ENCODE peak calls at places on chromosome 19, in seven cellular contexts. F, J, L, Z, O, R and K are unnamed samples.

GRCh38 chr19:36573948-36574726 is 1.0 kb upstream of the ZNF529 start:
- DNase-seq in F (no peak), J (no peak), L (no peak), Z (peak), O (peak), R (no peak), K (no peak)

GRCh38 chr19:14385492-14385891 is 4.2 kb downstream of the ADGRE5 start:
- DNase-seq in F (no peak), J (no peak), L (no peak), Z (no peak), O (no peak), R (no peak), K (peak)

GRCh38 chr19:7883796-7884570 is 4.3 kb upstream of the LRRC8E start:
- DNase-seq in F (no peak), J (no peak), L (no peak), Z (no peak), O (no peak), R (no peak), K (no peak)

GRCh38 chr19:719081-719512 is 10.4 kb downstream of the PALM start:
- DNase-seq in F (peak), J (peak), L (no peak), Z (peak), O (no peak), R (no peak), K (peak)

GRCh38 chr19:33290082-33290815 is 12.1 kb downstream of the CEBPA start:
- DNase-seq in F (no peak), J (no peak), L (no peak), Z (no peak), O (no peak), R (no peak), K (no peak)

GRCh38 chr19:2771786-2772674 is 11.0 kb downstream of the SGTA start:
- DNase-seq in F (no peak), J (no peak), L (no peak), Z (no peak), O (no peak), R (peak), K (no peak)

GRCh38 chr19:55156202-55157063 is 1.1 kb downstream of the TNNI3 start:
- DNase-seq in F (no peak), J (no peak), L (peak), Z (peak), O (peak), R (no peak), K (no peak)

GRCh38 chr19:34145741-34146202 is 26.5 kb upstream of the LSM14A start:
- DNase-seq in F (no peak), J (peak), L (peak), Z (peak), O (peak), R (no peak), K (no peak)

GRCh38 chr19:38837656-38838121 is 6.1 kb upstream of the ECH1 start:
- DNase-seq in F (no peak), J (no peak), L (no peak), Z (no peak), O (peak), R (no peak), K (no peak)

GRCh38 chr19:6318772-6319171 is 14.6 kb downstream of the ACER1 start:
- DNase-seq in F (no peak), J (no peak), L (no peak), Z (no peak), O (no peak), R (no peak), K (no peak)

GRCh38 chr19:7859766-7860165 is 14.4 kb downstream of the PRR36 start:
- DNase-seq in F (no peak), J (no peak), L (no peak), Z (no peak), O (no peak), R (no peak), K (no peak)

GRCh38 chr19:6242677-6243076 is 37.1 kb downstream of the MLLT1 start:
- DNase-seq in F (peak), J (no peak), L (no peak), Z (no peak), O (no peak), R (no peak), K (no peak)

GRCh38 chr19:35501684-35502083 is 11.4 kb upstream of the KRTDAP start:
- DNase-seq in F (no peak), J (no peak), L (no peak), Z (no peak), O (no peak), R (no peak), K (no peak)

GRCh38 chr19:34269968-34270621 is 15.7 kb downstream of the GARRE1 start:
- DNase-seq in F (no peak), J (peak), L (no peak), Z (no peak), O (peak), R (peak), K (peak)

GRCh38 chr19:47381653-47382279 is 32.7 kb downstream of the DHX34 start:
- DNase-seq in F (no peak), J (no peak), L (no peak), Z (no peak), O (peak), R (no peak), K (no peak)

GRCh38 chr19:29372461-29372860 is 153.3 kb upstream of the VSTM2B start:
- DNase-seq in F (no peak), J (no peak), L (no peak), Z (no peak), O (no peak), R (no peak), K (no peak)

GRCh38 chr19:18424890-18425514 is 5.8 kb downstream of the SSBP4 start:
- DNase-seq in F (no peak), J (no peak), L (no peak), Z (no peak), O (no peak), R (no peak), K (peak)

GRCh38 chr19:36169084-36169760 is 17.0 kb upstream of the COX7A1 start:
- DNase-seq in F (no peak), J (no peak), L (no peak), Z (no peak), O (peak), R (no peak), K (no peak)

GRCh38 chr19:28012361-28012760 is 1200.6 kb downstream of the UQCRFS1 start:
- DNase-seq in F (no peak), J (no peak), L (no peak), Z (no peak), O (no peak), R (no peak), K (no peak)

GRCh38 chr19:35246466-35247096 is 2.2 kb upstream of the LSR start:
- DNase-seq in F (no peak), J (no peak), L (no peak), Z (no peak), O (no peak), R (no peak), K (no peak)

GRCh38 chr19:9109959-9110358 is 2.7 kb upstream of the OR7G2 start:
- DNase-seq in F (no peak), J (no peak), L (no peak), Z (no peak), O (no peak), R (no peak), K (no peak)

GRCh38 chr19:9116547-9116946 is 984 bp upstream of the OR7G1 start:
- DNase-seq in F (no peak), J (no peak), L (no peak), Z (no peak), O (no peak), R (no peak), K (no peak)

GRCh38 chr19:9115307-9115813 is at the start of gene OR7G1:
- DNase-seq in F (no peak), J (no peak), L (no peak), Z (no peak), O (no peak), R (no peak), K (no peak)
- H3K4me3 ChIP-seq in F (no peak), J (no peak), L (no peak), Z (no peak), O (no peak), R (no peak), K (no peak)

GRCh38 chr19:56314584-56315075 is at the start of gene ZSCAN5A:
- DNase-seq in F (peak), J (peak), L (peak), Z (peak), O (peak), R (peak), K (peak)
- TF ChIP-seq POLR2A in F (no peak), J (peak), L (no peak), Z (no peak), O (no peak), R (peak), K (peak)

GRCh38 chr19:45972081-45972943 is 1.4 kb downstream of the NOVA2 start:
- DNase-seq in F (no peak), J (peak), L (no peak), Z (no peak), O (no peak), R (no peak), K (no peak)

GRCh38 chr19:45971260-45971902 is 2.3 kb downstream of the NOVA2 start:
- DNase-seq in F (no peak), J (no peak), L (no peak), Z (no peak), O (no peak), R (no peak), K (no peak)

GRCh38 chr19:45968626-45969025 is 5.0 kb downstream of the NOVA2 start:
- DNase-seq in F (no peak), J (no peak), L (no peak), Z (no peak), O (no peak), R (no peak), K (no peak)

GRCh38 chr19:45967246-45967645 is 6.4 kb downstream of the NOVA2 start:
- DNase-seq in F (no peak), J (no peak), L (no peak), Z (no peak), O (no peak), R (no peak), K (no peak)

DNA sequence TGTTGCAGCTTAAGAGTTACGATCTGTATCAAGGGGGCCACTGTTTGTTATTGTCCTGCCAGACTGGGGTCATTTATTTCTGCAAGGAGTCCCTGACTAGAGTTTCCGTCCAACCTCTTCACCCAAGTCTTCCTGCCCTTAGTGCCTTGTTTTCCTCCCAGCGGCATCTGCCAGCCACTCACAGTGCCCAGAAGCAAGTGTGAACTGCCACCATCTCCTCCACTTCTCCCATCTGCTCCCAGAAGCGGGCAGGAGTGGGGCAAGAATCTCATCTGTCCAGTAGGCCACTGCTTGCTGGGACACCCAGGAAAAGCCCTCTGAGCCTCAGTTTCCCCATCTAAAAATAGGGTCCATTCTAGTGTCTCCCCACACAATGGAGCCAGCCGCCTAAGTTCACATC is 4.0 kb downstream of the NOVA2 start:
- DNase-seq in F (no peak), J (no peak), L (no peak), Z (no peak), O (no peak), R (no peak), K (no peak)
- H3K4me3 ChIP-seq in F (no peak), J (no peak), L (no peak), Z (no peak), O (no peak), R (no peak), K (no peak)

DNA sequence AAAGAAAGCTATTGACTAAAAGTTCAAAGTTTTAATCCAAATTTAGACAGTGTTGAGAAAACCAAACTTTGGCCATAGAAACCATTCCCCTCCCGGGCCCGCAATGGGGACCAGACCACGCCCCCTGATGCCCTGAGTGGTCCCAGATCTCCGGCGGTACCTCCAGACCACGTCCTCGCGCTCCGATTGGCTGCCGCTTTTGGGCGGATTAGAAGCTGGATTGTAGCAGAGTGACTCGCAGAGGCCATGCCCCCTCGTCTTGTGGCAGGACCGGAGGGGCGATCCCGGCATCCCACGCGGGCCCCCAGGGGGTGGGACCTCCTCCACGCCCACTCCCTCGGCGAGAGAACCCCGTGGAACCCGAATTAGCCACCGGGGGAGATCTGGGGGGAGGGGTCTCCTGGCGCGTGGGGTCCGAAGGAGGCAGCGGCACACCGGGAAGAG is 812 bp upstream of the HSD17B14 start:
- DNase-seq in F (peak), J (peak), L (peak), Z (peak), O (peak), R (peak), K (peak)
- TF ChIP-seq POLR2A in F (no peak), J (no peak), L (no peak), Z (no peak), O (no peak), R (no peak), K (no peak)

DNA sequence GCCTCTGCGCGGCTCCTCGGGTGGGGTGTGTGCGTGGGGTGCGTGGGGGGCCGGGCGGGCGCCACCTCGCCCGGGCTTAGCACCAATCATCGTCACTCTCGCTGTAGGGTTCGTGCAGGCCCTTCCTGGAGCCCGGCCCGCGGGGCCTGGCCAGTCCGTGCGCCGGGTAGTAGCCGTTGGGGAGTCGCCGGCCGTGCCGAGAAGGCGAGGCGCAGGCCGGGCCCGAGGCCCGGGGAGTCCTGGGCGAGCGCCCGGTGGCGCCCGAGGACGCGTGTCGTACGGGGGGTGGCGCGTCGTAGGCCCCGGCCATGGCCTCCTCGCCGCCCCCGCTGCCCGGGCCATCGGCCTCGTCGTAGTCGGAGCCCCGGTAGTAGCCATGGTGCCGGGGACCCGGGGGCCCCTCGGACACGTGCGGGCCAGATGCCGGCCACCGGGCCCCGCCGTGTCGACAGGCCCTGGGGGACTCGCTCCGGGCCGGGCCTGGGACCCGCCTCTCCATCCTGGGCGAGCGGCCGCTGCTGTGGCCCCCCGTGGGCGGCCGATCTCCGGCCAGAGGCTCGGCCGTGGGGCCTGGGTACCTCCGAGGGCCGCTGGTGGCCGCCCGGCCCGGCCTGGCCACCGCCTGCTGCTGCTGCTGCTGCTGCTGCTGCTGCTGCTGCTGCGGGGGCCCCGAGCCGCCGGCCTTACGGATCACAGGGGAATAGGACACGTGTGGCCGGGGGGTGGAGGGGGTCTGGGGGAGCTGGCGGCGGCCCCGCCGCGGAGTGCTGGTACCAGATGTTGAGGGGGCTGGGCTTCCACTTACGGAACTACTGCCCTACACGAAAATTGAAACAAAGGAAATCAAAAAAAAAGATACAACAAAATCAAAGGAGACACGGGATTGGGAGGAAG is 57.3 kb downstream of the IER2 start:
- DNase-seq in F (no peak), J (no peak), L (no peak), Z (peak), O (no peak), R (peak), K (peak)
- H3K4me3 ChIP-seq in F (peak), J (peak), L (no peak), Z (peak), O (peak), R (peak), K (peak)

GRCh38 chr19:11558881-11559828 is at the start of gene ELOF1:
- DNase-seq in F (peak), J (peak), L (peak), Z (peak), O (peak), R (peak), K (peak)
- TF ChIP-seq POLR2A in F (no peak), J (peak), L (peak), Z (no peak), O (no peak), R (peak), K (peak)